ENCODE peak calls at places on chromosomes 13 and 19, in five cellular contexts. X is astrocyte, K is IMR-90, C is mesenchymal stem cell, Y is mesendoderm. I is an unnamed sample.

GRCh38 chr13:112642061-112642460 is 47.8 kb upstream of the ATP11A start:
- DNase-seq in X (no peak), K (no peak), C (no peak), Y (no peak), I (no peak)

GRCh38 chr13:66532146-66532545 is 698.0 kb downstream of the PCDH9 start:
- DNase-seq in X (peak; percentile 72), K (peak; percentile 90), C (peak; percentile 57), Y (no peak), I (peak; percentile 90)

GRCh38 chr19:5200844-5201243 is 139.8 kb downstream of the PTPRS start:
- DNase-seq in X (no peak), K (no peak), C (no peak), Y (no peak), I (no peak)

GRCh38 chr13:106260352-106260751 is 275.1 kb downstream of the EFNB2 start:
- DNase-seq in X (no peak), K (no peak), C (no peak), Y (no peak), I (no peak)

GRCh38 chr13:102788683-102789082 is 10.1 kb downstream of the POGLUT2 start:
- DNase-seq in X (no peak), K (no peak), C (no peak), Y (no peak), I (no peak)

GRCh38 chr19:38277549-38277948 is 13.2 kb downstream of the SPINT2 start:
- DNase-seq in X (no peak), K (peak; percentile 35), C (peak; percentile 42), Y (peak; percentile 37), I (no peak)

GRCh38 chr19:8515317-8515716 is 1.4 kb upstream of the ZNF414 start:
- DNase-seq in X (no peak), K (no peak), C (no peak), Y (no peak), I (no peak)

GRCh38 chr13:29908411-29908810 is 58.0 kb upstream of the UBL3 start:
- DNase-seq in X (peak; percentile 64), K (peak; percentile 80), C (peak; percentile 57), Y (no peak), I (peak; percentile 73)

GRCh38 chr13:35771898-35772297 is 295.4 kb upstream of the MAB21L1 start:
- DNase-seq in X (peak; percentile 96), K (peak; percentile 95), C (peak; percentile 34), Y (peak; percentile 85), I (peak; percentile 65)

GRCh38 chr19:52343548-52343947 is 7.5 kb downstream of the ZNF610 start:
- DNase-seq in X (peak; percentile 20), K (peak; percentile 13), C (peak; percentile 17), Y (peak; percentile 89), I (peak; percentile 25)

GRCh38 chr13:34076943-34077703 is 259.2 kb downstream of the RFC3 start:
- DNase-seq in X (peak; percentile 70), K (peak; percentile 1), C (peak; percentile 53), Y (peak; percentile 29), I (peak; percentile 52)

GRCh38 chr13:106449096-106449495 is 86.4 kb downstream of the EFNB2 start:
- DNase-seq in X (no peak), K (no peak), C (no peak), Y (no peak), I (no peak)

GRCh38 chr13:91017031-91017668 is 330.3 kb upstream of the MIR17HG start:
- DNase-seq in X (peak; percentile 8), K (peak; percentile 9), C (peak; percentile 61), Y (peak; percentile 73), I (peak; percentile 47)

GRCh38 chr19:13938361-13939027 is at the start of gene PODNL1:
- DNase-seq in X (peak; percentile 78), K (peak; percentile 53), C (peak; percentile 22), Y (no peak), I (peak; percentile 74)

GRCh38 chr19:33217881-33218280 is 7.8 kb downstream of the SLC7A10 start:
- DNase-seq in X (no peak), K (no peak), C (no peak), Y (no peak), I (no peak)

GRCh38 chr13:76792680-76793334 is 93.4 kb downstream of the KCTD12 start:
- DNase-seq in X (peak; percentile 57), K (peak; percentile 66), C (peak; percentile 63), Y (no peak), I (peak; percentile 52)

GRCh38 chr19:13146763-13147563 is 3.2 kb downstream of the STX10 start:
- DNase-seq in X (no peak), K (no peak), C (no peak), Y (no peak), I (no peak)

GRCh38 chr19:50803633-50804419 is 13.6 kb downstream of the ACP4 start:
- DNase-seq in X (no peak), K (no peak), C (peak; percentile 18), Y (no peak), I (no peak)

GRCh38 chr13:45370922-45371406 is 30.0 kb upstream of the TPT1 start:
- DNase-seq in X (peak; percentile 80), K (peak; percentile 84), C (peak; percentile 85), Y (peak; percentile 90), I (peak; percentile 83)

GRCh38 chr13:80376554-80376953 is 35.6 kb upstream of the SPRY2 start:
- DNase-seq in X (no peak), K (no peak), C (no peak), Y (no peak), I (no peak)

GRCh38 chr13:24983094-24983493 is 112.8 kb upstream of the PABPC3 start:
- DNase-seq in X (no peak), K (no peak), C (no peak), Y (no peak), I (no peak)

GRCh38 chr19:54253331-54254194 is 3.5 kb downstream of the LILRB5 start:
- DNase-seq in X (no peak), K (no peak), C (no peak), Y (no peak), I (no peak)

GRCh38 chr19:6613711-6614110 is 22.8 kb upstream of the CD70 start:
- DNase-seq in X (peak; percentile 81), K (no peak), C (no peak), Y (no peak), I (no peak)
- H3K27ac ChIP-seq in X (no peak overlapping the region), K (no peak overlapping the region), C (no peak overlapping the region), Y (no peak overlapping the region), I (no peak overlapping the region)

GRCh38 chr19:11422163-11423068 is 3.3 kb upstream of the RGL3 start:
- DNase-seq in X (no peak), K (no peak), C (peak; percentile 78), Y (peak; percentile 96), I (peak; percentile 17)
- H3K9ac ChIP-seq in X (no peak overlapping the region), K (no peak overlapping the region), C (no peak overlapping the region), Y (peak overlapping the region; percentile 32), I (no peak overlapping the region)

GRCh38 chr13:39942901-39943273 is 287.4 kb downstream of the COG6 start:
- DNase-seq in X (peak; percentile 76), K (peak; percentile 57), C (peak; percentile 83), Y (peak; percentile 96), I (peak; percentile 77)
- H3K27ac ChIP-seq in X (no peak overlapping the region), K (no peak overlapping the region), C (no peak overlapping the region), Y (no peak overlapping the region), I (no peak overlapping the region)

DNA sequence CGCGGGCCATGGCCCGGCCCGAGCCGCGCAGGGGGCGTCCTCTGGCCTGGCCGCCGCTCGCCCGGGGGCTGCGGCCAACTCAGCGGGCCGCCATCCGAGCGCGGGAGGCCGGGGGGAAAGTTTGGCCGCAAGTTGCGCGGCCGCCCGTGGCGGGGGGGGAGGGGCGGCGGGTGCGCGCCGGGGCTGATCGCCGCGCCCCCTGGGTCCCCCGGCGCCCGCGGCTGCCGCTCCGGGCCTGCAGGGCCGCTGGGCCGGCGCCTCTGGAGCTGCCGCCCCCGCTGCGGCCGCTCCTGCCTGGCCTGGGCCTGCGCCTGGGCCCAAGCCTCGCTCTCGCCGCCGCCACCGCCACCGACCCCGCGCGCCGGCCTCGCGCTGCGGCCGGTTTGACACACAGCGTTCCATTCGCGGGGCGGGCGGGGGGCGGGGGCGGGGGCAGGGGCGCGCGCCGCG is at the start of gene NR2F6:
- DNase-seq in X (no peak), K (no peak), C (no peak), Y (no peak), I (no peak)
- H3K9ac ChIP-seq in X (peak within 1 kb of the TSS; percentile 79), K (peak within 1 kb of the TSS; percentile 82), C (peak within 1 kb of the TSS; percentile 79), Y (peak within 1 kb of the TSS; percentile 88), I (peak within 1 kb of the TSS; percentile 52)

GRCh38 chr19:3094638-3095374 is 644 bp downstream of the GNA11 start:
- DNase-seq in X (no peak), K (peak; percentile 17), C (peak; percentile 29), Y (no peak), I (peak; percentile 27)
- H3K27ac ChIP-seq in X (peak overlapping the region; percentile 47), K (peak overlapping the region; percentile 76), C (no peak overlapping the region), Y (no peak overlapping the region), I (peak overlapping the region; percentile 80)

DNA sequence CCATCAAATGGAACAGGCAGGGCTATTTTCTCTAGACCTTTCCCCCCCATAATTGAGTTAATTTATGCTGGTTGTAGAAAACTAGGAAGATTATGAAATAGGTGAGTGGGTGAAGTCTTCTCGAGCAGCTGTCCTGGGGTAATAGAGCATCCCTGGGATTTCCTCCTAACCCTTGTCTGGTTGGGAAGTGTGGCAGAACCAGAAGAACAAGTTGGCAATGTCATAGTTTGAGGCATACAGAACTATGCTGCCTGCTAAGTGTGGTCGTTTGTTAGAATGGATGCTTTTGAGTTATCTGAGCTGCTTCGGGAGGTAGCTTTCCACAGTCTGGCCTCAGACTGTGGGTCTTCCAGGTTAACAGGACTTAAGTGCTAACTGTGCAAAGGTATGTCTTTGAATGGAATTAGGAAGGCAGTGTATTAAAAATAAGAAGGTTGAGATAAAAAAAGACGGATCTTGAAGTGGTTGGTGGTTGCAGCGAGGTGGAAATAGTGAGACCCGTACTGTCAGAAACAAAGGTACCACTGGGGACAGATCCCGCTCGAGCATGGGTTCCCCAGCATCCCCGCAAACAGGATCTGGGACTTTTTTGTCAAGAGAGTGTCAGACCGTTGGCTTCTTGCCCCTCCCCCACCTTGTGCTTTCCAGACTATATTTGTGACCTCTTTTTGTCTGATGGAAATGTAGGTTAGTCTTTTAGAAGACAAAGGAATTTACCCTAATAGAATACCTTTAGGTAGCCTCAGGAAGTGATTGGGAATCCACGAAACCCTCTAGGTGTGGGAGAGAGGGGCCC is 4.0 kb downstream of the GATAD2A start:
- DNase-seq in X (no peak), K (no peak), C (no peak), Y (peak; percentile 17), I (no peak)
- H3K9ac ChIP-seq in X (peak overlapping the region; percentile 10), K (no peak overlapping the region), C (no peak overlapping the region), Y (peak overlapping the region; percentile 11), I (no peak overlapping the region)

GRCh38 chr19:44646049-44646416 is 2.3 kb downstream of the PVR start:
- DNase-seq in X (no peak), K (no peak), C (no peak), Y (no peak), I (no peak)
- H3K27ac ChIP-seq in X (no peak overlapping the region), K (no peak overlapping the region), C (no peak overlapping the region), Y (no peak overlapping the region), I (peak overlapping the region; percentile 5)

GRCh38 chr13:114111577-114111976 is 20.8 kb downstream of the RASA3 start:
- DNase-seq in X (no peak), K (peak; percentile 97), C (peak; percentile 99), Y (no peak), I (no peak)
- H3K9ac ChIP-seq in X (no peak overlapping the region), K (peak overlapping the region; percentile 57), C (peak overlapping the region; percentile 63), Y (peak overlapping the region; percentile 22), I (peak overlapping the region; percentile 44)

I was measured in fibroblast of lung.